ENCODE peak calls at places on chromosomes 11 and 22, in ten cellular contexts. J is spleen, M is GM12878, L is GM12892, W is H1, K is A549, E is ovary, S is right lobe of liver, Y is transverse colon, R is prostate gland. G is an unnamed sample.

GRCh38 chr11:107856981-107857517 is 1.5 kb downstream of the SLC35F2 start:
- DNase-seq in J (no peak), M (no peak), L (no peak), W (no peak), K (peak; percentile 24), E (no peak), S (no peak), Y (peak; percentile 66), R (no peak), G (no peak)

GRCh38 chr11:118705111-118705741 is 25.8 kb upstream of the TREH start:
- DNase-seq in J (no peak), M (no peak), L (no peak), W (no peak), K (no peak), E (no peak), S (no peak), Y (peak; percentile 29), R (no peak), G (no peak)

GRCh38 chr11:124482362-124483147 is 37.1 kb upstream of the OR8B8 start:
- DNase-seq in J (peak; percentile 48), M (no peak), L (no peak), W (no peak), K (no peak), E (no peak), S (no peak), Y (no peak), R (no peak), G (no peak)

GRCh38 chr11:108313444-108313843 is 90.6 kb downstream of the ATM start:
- DNase-seq in J (no peak), M (no peak), L (no peak), W (no peak), K (no peak), E (no peak), S (no peak), Y (no peak), R (no peak), G (no peak)

GRCh38 chr22:28034145-28034759 is 115.2 kb upstream of the PITPNB start:
- DNase-seq in J (peak; percentile 29), M (no peak), L (no peak), W (no peak), K (no peak), E (no peak), S (no peak), Y (no peak), R (no peak), G (no peak)

GRCh38 chr11:85752890-85753581 is 57.9 kb downstream of the SYTL2 start:
- DNase-seq in J (peak; percentile 80), M (no peak), L (no peak), W (no peak), K (no peak), E (no peak), S (no peak), Y (peak; percentile 62), R (no peak), G (no peak)

GRCh38 chr11:71372693-71373657 is 75.2 kb downstream of the DHCR7 start:
- DNase-seq in J (no peak), M (peak; percentile 53), L (no peak), W (no peak), K (peak; percentile 46), E (no peak), S (no peak), Y (no peak), R (no peak), G (no peak)

GRCh38 chr22:17945156-17945850 is 79.1 kb downstream of the MICAL3 start:
- DNase-seq in J (no peak), M (no peak), L (no peak), W (no peak), K (no peak), E (no peak), S (no peak), Y (no peak), R (no peak), G (no peak)

GRCh38 chr11:65868907-65869306 is 3.7 kb downstream of the EFEMP2 start:
- DNase-seq in J (no peak), M (no peak), L (no peak), W (no peak), K (no peak), E (no peak), S (no peak), Y (no peak), R (no peak), G (no peak)

GRCh38 chr11:65870706-65871681 is 1.6 kb downstream of the EFEMP2 start:
- DNase-seq in J (peak; percentile 86), M (no peak), L (no peak), W (no peak), K (no peak), E (peak; percentile 38), S (peak; percentile 52), Y (no peak), R (no peak), G (no peak)

GRCh38 chr11:65868076-65868667 is 4.4 kb downstream of the EFEMP2 start:
- DNase-seq in J (peak; percentile 78), M (no peak), L (no peak), W (no peak), K (no peak), E (peak; percentile 53), S (no peak), Y (no peak), R (no peak), G (no peak)

GRCh38 chr11:65870307-65870658 is 2.3 kb downstream of the EFEMP2 start:
- DNase-seq in J (peak; percentile 80), M (no peak), L (no peak), W (no peak), K (no peak), E (no peak), S (peak; percentile 52), Y (no peak), R (no peak), G (no peak)

DNA sequence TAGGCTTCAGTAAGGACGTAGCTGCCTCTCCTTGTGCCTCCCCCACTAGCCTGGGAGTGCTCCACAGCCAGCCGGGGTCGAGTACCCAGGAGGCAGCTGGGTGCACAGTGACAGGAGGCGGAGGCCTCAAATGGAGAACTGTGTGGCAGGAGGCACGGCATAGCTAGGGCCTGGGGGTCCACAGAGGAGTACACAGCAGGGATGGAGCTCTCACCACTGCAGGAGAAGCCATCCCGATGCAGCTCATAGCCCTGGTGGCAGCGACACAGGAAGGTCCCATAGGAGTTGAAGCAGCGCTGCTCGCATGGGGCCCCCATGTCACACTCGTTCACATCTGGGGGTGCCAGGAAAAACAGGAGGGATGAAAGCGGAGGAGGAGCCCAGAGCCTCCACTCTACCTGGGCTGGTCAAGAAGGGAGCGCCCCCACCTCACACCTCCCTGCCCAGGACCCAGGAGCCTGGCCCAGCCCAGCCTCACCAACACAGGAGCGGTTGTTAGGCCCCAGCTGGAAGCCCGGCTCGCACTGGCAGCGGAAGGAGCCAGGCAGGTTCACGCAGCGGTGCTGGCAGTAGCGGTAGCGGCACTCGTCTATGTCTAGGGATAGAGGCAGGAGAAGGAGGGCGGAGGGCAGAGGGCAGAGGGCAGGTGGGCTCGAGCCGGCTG is 2.8 kb downstream of the EFEMP2 start:
- DNase-seq in J (peak; percentile 69), M (no peak), L (no peak), W (no peak), K (no peak), E (peak; percentile 44), S (peak; percentile 53), Y (no peak), R (no peak), G (no peak)
- TF ChIP-seq POLR2A in J (no peak), M (peak; percentile 54), L (peak; percentile 62), W (no peak), K (peak; percentile 21), E (no peak), S (no peak), Y (no peak), R (no peak), G (no peak)

DNA sequence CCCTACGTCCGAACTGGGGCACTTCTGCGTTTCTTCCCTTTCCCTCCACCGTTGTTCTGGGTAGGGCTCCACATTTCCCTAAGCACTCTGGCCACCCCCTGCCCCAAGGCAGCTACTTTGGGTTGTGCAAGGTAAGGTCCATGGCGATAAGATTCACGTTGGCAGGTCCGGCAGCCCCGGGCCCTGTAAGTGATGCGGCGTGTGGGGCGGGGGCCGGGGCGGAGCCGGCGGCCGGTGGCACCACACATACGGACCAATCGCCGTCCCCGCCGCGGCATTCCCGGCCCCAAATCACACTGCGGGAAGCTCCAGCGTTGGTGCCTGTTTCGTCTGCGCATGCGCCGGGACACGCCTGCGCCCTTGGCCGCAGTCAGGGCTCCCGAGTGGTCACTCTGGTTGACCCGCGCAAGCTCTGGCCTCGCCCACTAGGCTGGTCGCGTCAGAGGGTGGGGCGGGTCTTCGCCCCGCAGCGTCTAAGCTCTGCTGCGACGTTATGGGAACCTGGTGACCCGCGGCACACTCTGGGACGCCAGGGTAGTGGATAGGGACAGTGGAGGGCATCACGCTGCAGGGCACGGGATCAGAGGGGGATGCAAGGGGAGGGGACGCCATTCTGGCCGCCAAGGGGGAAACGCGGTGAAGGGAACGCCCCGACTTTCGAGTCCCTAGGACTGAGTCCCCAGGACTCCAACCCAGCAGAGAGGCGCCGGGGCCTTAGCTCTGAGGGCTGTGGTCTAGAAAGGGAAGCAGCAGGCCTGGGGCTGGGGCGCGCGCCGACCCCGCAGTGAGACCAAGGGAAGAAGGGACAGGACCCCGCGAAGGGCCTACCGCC is 1.6 kb downstream of the FADS1 start:
- DNase-seq in J (peak; percentile 94), M (peak; percentile 87), L (peak; percentile 75), W (peak; percentile 97), K (peak; percentile 99), E (peak; percentile 98), S (peak; percentile 98), Y (peak; percentile 89), R (peak; percentile 82), G (peak; percentile 97)
- TF ChIP-seq POLR2A in J (no peak), M (peak; percentile 78), L (peak; percentile 43), W (peak; percentile 53), K (peak; percentile 93), E (peak; percentile 99), S (peak; percentile 95), Y (peak; percentile 84), R (peak; percentile 87), G (peak; percentile 92)

DNA sequence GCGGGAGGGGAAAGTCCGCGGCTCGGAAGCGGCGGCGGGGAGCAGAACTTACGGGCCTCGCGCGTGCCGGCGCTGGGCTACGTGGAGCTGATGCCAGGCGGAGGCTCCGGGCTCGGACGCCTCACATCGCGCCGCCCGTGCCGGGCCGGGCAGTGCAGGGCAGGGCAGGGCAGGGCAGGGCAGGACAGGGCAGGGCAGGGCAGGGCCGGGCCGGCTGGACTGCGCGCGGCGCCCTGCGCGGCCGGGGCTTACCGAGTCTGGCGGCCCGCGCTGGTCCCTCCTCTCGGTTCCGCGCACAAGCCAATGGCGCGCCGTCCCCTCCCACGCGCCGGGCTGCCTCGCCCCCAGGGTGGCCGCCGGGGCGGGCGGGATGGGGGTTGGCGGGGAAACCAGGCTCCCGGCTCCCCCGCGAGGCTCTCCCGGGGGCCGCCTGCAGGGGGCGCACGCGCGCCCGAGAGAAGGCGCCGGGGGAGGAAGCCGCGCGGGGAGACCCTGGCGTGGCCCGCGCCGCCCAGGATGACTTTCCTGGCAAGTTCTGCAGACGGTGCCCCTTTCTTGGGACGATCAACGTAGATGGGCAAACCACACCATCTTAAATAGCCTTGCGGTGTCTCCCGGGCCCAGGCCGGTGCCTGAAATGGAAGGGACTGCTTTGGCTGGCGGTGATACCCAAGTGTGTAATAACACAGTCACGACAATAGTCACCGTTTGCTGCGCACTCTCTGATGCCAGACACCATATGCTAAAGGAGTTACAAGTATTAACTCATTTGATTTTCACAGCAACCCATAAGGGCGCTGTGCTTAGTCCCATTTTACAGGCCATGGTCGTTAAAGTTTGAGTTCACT is at the start of gene TP53I11:
- DNase-seq in J (peak; percentile 95), M (no peak), L (peak; percentile 42), W (no peak), K (peak; percentile 78), E (peak; percentile 81), S (peak; percentile 79), Y (peak; percentile 87), R (peak; percentile 75), G (no peak)
- TF ChIP-seq POLR2A in J (no peak), M (no peak), L (no peak), W (no peak), K (peak; percentile 64), E (no peak), S (peak; percentile 80), Y (peak; percentile 65), R (peak; percentile 91), G (peak; percentile 42)

GRCh38 chr22:20111045-20111688 is 4.7 kb upstream of the RANBP1 start:
- DNase-seq in J (peak; percentile 67), M (no peak), L (peak; percentile 58), W (no peak), K (peak; percentile 65), E (no peak), S (peak; percentile 38), Y (no peak), R (no peak), G (no peak)

GRCh38 chr22:20112623-20113511 is 3.0 kb upstream of the RANBP1 start:
- DNase-seq in J (peak; percentile 77), M (no peak), L (no peak), W (no peak), K (no peak), E (no peak), S (peak; percentile 50), Y (no peak), R (no peak), G (no peak)

GRCh38 chr22:20110359-20110985 is 5.4 kb upstream of the RANBP1 start:
- DNase-seq in J (peak; percentile 69), M (no peak), L (no peak), W (no peak), K (no peak), E (no peak), S (no peak), Y (no peak), R (no peak), G (no peak)

GRCh38 chr22:20113551-20114310 is 2.2 kb upstream of the RANBP1 start:
- DNase-seq in J (peak; percentile 76), M (no peak), L (no peak), W (no peak), K (no peak), E (peak; percentile 28), S (peak; percentile 53), Y (no peak), R (no peak), G (no peak)

GRCh38 chr22:20111689-20112622 is 3.9 kb upstream of the RANBP1 start:
- DNase-seq in J (peak; percentile 59), M (no peak), L (no peak), W (no peak), K (no peak), E (no peak), S (peak; percentile 46), Y (no peak), R (no peak), G (no peak)
- TF ChIP-seq POLR2A in J (no peak), M (no peak), L (peak; percentile 55), W (peak; percentile 61), K (no peak), E (no peak), S (no peak), Y (no peak), R (no peak), G (no peak)

G was measured in H54.